ENCODE peak calls at places on chromosomes 6 and 20, in five cellular contexts. C, P, X, S and W are unnamed samples.

GRCh38 chr6:190596-191395 is 101.5 kb upstream of the DUSP22 start:
- ATAC-seq in X (no peak), P (peak; percentile 36), S (no peak), C (peak; percentile 15), W (no peak)

GRCh38 chr20:51384854-51385253 is 157.7 kb downstream of the NFATC2 start:
- ATAC-seq in P (no peak), X (peak; percentile 56), S (no peak), C (no peak), W (no peak)

GRCh38 chr6:119791746-119792145 is 442.2 kb upstream of the MAN1A1 start:
- ATAC-seq in C (no peak), X (no peak), P (no peak), S (no peak), W (no peak)

GRCh38 chr6:15479761-15480160 is 183.1 kb downstream of the DTNBP1 start:
- ATAC-seq in S (no peak), C (no peak), P (no peak), X (no peak), W (no peak)

GRCh38 chr6:63430985-63431519 is 111.3 kb upstream of the LGSN start:
- ATAC-seq in C (no peak), X (no peak), S (no peak), P (peak; percentile 94), W (no peak)

GRCh38 chr6:144017167-144018094 is 9.4 kb upstream of the PLAGL1 start:
- ATAC-seq in C (no peak), S (no peak), X (no peak), P (no peak), W (no peak)

GRCh38 chr20:39916236-39916635 is 772.8 kb downstream of the MAFB start:
- ATAC-seq in P (no peak), C (no peak), X (no peak), S (no peak), W (no peak)

GRCh38 chr20:5735845-5736530 is 14.2 kb upstream of the SHLD1 start:
- ATAC-seq in C (no peak), X (no peak), S (no peak), P (no peak), W (no peak)

GRCh38 chr20:51388227-51388626 is 154.3 kb downstream of the NFATC2 start:
- ATAC-seq in S (no peak), C (no peak), X (peak; percentile 12), P (no peak), W (no peak)

GRCh38 chr6:19812512-19813119 is 24.6 kb upstream of the ID4 start:
- ATAC-seq in S (no peak), X (no peak), C (peak; percentile 91), P (peak; percentile 82), W (peak; percentile 60)

GRCh38 chr6:98678481-98678880 is 155.9 kb upstream of the POU3F2 start:
- ATAC-seq in P (no peak), C (no peak), X (peak; percentile 77), S (no peak), W (no peak)

GRCh38 chr6:37024665-37025337 is 19.3 kb downstream of the FGD2 start:
- ATAC-seq in S (no peak), C (no peak), P (no peak), X (peak; percentile 30), W (no peak)

GRCh38 chr6:146876271-146877151 is 277.7 kb downstream of the ADGB start:
- ATAC-seq in P (no peak), C (peak; percentile 88), S (no peak), X (peak; percentile 43), W (no peak)

GRCh38 chr20:42130810-42131596 is 512.8 kb upstream of the CHD6 start:
- ATAC-seq in P (no peak), C (no peak), S (no peak), X (no peak), W (no peak)

GRCh38 chr20:25669826-25670422 is 26.7 kb downstream of the ZNF337 start:
- ATAC-seq in X (no peak), S (no peak), C (peak; percentile 76), P (peak; percentile 91), W (peak; percentile 58)

GRCh38 chr6:26312096-26312463 is 52.9 kb upstream of the BTN3A2 start:
- ATAC-seq in S (no peak), C (no peak), X (no peak), P (no peak), W (no peak)

GRCh38 chr6:150201285-150201684 is 58.4 kb downstream of the PPP1R14C start:
- ATAC-seq in C (peak; percentile 12), P (no peak), X (no peak), S (no peak), W (no peak)

GRCh38 chr6:53244532-53244931 is 95.9 kb upstream of the GCM1 start:
- ATAC-seq in X (peak; percentile 35), S (no peak), P (no peak), C (no peak), W (no peak)

GRCh38 chr6:136889271-136890193 is 32.6 kb upstream of the SLC35D3 start:
- ATAC-seq in C (no peak), S (no peak), X (peak; percentile 43), P (peak; percentile 31), W (no peak)

GRCh38 chr6:144377586-144377985 is 92.5 kb downstream of the UTRN start:
- ATAC-seq in C (no peak), X (no peak), P (peak; percentile 6), S (peak; percentile 40), W (peak; percentile 43)

GRCh38 chr6:35725721-35726438 is 11.0 kb upstream of the ARMC12 start:
- ATAC-seq in C (peak; percentile 0), X (no peak), P (peak; percentile 58), S (peak; percentile 79), W (peak; percentile 49)

GRCh38 chr6:35727935-35728662 is 8.7 kb upstream of the ARMC12 start:
- ATAC-seq in X (peak; percentile 72), S (peak; percentile 86), C (peak; percentile 84), P (peak; percentile 39), W (peak; percentile 70)

GRCh38 chr6:35729349-35729678 is 7.5 kb upstream of the ARMC12 start:
- ATAC-seq in S (no peak), C (no peak), P (no peak), X (no peak), W (no peak)

GRCh38 chr6:35728663-35729348 is 8.0 kb upstream of the ARMC12 start:
- ATAC-seq in P (peak; percentile 4), S (peak; percentile 8), X (no peak), C (no peak), W (no peak)

DNA sequence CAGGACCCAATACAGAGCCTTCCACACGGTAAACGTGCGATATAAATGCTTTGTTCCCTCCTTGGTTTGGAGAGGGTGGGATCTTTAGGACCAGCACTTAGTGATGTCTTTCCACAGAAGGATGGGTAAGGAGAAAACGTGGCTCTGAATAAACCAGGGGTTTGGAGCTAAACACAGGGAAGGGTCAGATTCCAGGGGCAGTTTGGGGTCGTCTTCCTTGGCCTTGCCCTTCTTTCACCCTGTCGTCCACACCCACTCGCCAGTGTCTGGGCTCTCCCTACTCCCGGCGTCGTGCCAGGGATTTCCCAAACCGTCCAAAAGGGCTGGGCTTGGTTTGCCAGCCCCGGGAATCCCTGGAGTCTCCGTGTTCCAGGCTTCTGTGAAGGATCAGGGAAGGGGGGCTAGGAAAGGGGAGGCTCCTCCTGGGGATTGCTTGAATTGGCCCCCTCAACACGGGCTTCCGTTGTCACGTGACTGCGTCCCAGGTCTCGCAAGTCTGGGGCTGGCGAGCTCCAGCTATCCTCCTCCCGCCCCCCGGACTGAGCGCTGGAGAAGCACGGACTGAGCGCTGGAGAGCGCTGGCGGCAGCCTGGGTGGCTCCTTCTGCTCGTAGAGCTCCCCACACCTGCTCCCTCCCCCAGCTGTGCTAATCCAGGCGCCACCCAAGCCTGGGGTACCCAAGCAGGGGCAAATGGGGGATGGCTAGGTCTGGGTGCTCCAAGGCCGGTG is 9.5 kb upstream of the ARMC12 start:
- ATAC-seq in C (peak; percentile 62), P (peak; percentile 43), S (peak; percentile 41), X (peak; percentile 34), W (peak; percentile 54)
- TF ChIP-seq EP300 in C (no peak), P (no peak), S (peak; percentile 7), X (no peak), W (peak; percentile 11)

GRCh38 chr6:154736613-154737259 is 3.5 kb downstream of the SCAF8 start:
- ATAC-seq in P (no peak), S (no peak), X (no peak), C (no peak), W (no peak)
- H3K36me3 ChIP-seq in P (peaks cover 5% of the 10 kb centered on the region), S (no peaks in the 10 kb centered on the region), X (no peaks in the 10 kb centered on the region), C (peaks cover 51% of the 10 kb centered on the region), W (no peaks in the 10 kb centered on the region)

DNA sequence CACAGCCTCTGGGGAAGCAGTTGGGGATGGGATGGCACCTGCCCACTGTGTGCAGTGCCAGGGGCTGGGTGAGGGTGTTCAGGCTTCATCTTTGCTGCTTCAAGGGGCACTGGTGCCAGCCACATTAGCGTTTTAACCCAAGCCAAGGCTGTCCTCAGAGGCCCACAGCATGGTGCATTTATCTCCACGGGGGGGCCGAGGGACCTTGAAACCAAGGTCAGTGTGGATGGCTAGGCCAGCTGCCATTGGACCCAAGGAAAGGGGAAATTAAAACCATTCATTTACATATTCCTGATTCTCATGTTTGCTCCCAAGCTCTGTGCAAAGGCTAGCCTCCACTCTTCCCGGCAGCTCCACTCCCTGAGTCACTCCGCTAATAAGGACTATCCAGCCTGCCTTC is 197.0 kb downstream of the CDH4 start:
- ATAC-seq in C (no peak), P (no peak), X (no peak), S (no peak), W (no peak)
- H3K4me1 ChIP-seq in C (no peaks in the 10 kb centered on the region), P (no peaks in the 10 kb centered on the region), X (no peaks in the 10 kb centered on the region), S (no peaks in the 10 kb centered on the region), W (no peaks in the 10 kb centered on the region)

DNA sequence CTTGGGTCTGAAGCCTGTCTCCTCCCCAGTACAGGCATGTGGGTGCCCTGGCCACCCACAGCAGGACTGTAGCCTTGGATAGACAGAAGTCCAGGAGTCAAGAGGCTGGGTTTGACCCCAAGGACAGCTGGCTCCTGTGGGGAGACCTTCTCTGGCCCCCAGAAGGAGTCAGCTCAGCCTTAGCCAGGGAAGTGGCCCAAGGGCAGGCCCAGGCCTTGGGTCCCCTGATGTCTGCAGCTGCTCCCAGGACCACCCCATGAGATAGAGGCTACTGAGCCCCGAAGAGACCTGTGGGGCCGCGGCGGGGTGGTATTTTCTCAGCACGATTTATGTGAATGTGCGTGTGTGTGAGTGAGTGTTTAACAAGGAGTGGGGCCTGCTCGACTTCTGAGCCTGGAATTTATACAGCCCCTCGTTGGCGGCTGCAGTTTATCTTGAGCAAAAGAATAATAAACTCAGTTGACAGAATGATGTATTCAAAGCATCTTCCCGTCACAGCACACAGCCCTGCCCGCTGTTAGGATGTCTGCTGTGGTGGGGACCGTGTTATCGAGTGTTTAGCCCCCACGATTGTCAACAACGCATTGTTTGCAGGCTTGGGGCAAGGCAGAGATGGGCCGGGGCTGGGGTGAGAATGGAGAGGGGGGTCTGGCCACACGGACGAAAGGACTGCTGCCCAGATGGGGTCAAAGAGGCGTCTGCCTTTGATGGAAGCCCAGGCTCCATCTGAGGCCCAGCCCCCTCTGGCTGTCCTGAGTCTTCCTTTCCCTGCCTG is 163.3 kb downstream of the VEGFA start:
- ATAC-seq in P (no peak), S (no peak), X (no peak), C (no peak), W (no peak)
- TF ChIP-seq EP300 in P (no peak), S (no peak), X (no peak), C (no peak), W (no peak)

DNA sequence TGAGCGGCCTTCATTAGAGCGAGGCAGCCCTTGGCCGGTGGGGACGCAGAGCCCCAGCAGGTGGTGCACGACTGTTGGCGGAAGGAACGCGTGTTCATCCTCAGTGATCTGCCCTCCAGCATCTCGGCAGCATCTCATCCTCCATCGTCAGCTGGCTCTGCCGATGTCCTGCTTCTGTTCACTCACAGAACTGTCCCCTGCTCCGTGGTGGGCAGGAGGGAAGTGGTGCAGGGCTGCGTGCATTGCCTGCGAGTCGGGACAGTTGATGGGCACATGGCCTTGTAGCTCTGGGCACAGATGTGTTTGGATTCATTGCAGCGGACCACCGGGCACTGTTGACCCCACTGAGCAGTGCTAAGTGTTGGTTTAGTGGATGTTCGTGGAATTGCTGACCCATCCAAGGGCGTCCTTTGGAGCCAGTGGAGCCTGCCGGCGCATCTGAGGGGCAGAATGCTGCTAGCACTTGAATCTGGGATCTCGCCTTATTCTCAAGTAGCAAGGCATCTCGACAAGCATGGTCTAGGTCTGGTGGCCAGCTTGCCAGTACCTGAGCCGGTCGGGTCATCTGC is 6.7 kb upstream of the SLC17A9 start:
- ATAC-seq in P (no peak), S (no peak), X (no peak), C (no peak), W (no peak)
- H3K36me3 ChIP-seq in P (peaks cover 42% of the 10 kb centered on the region), S (peaks cover 71% of the 10 kb centered on the region), X (peaks cover 24% of the 10 kb centered on the region), C (peaks cover 80% of the 10 kb centered on the region), W (peaks cover 100% of the 10 kb centered on the region)